ENCODE peak calls at places on chromosomes 4 and X, in ten cellular contexts. D is stimulated activated CD4-positive, alpha-beta T cell treated with anti-CD3 and anti-CD28 coated beads, Interleukin-4, amount 100 ng/mL, for 4 hours; W is activated T-cell treated with anti-CD3 and anti-CD28 coated beads for 1 hour; U is stimulated activated naive CD4-positive, alpha-beta T cell; F is LHCN-M2; H is cerebellar cortex; Y is foreskin fibroblast; R is lung microvascular endothelial cell; J is naive B cell; X is left ventricle myocardium inferior. P is an unnamed sample.

GRCh38 chr4:647481-647880 is 22.1 kb downstream of the PDE6B start:
- DNase-seq in X (no peak), F (no peak), W (no peak), Y (no peak), U (no peak), H (no peak), R (no peak), D (no peak), J (no peak), P (no peak)

GRCh38 chrX:120428309-120428708 is 40.8 kb downstream of the LAMP2 start:
- DNase-seq in D (no peak), U (no peak), X (no peak), R (peak), H (no peak), J (no peak), W (no peak), Y (no peak), F (peak), P (no peak)

GRCh38 chr4:147707892-147708672 is 23.8 kb upstream of the ARHGAP10 start:
- DNase-seq in F (peak), D (peak), W (peak), R (peak), U (peak), J (peak), H (peak), Y (peak), X (no peak), P (peak)

GRCh38 chr4:71476240-71476639 is 137.4 kb downstream of the SLC4A4 start:
- DNase-seq in Y (no peak), R (no peak), D (no peak), F (no peak), X (no peak), J (no peak), W (no peak), H (no peak), U (no peak), P (no peak)

GRCh38 chr4:140233811-140234696 is 80.1 kb upstream of the MAML3 start:
- DNase-seq in R (peak), D (no peak), U (no peak), W (no peak), Y (peak), J (no peak), F (peak), X (no peak), H (no peak), P (no peak)

GRCh38 chrX:124862304-124862703 is 457.4 kb upstream of the TEX13C start:
- DNase-seq in H (no peak), W (no peak), J (no peak), F (no peak), R (no peak), D (no peak), U (no peak), X (no peak), Y (no peak), P (no peak)

GRCh38 chr4:156942991-156943390 is 28.6 kb downstream of the PDGFC start:
- DNase-seq in X (no peak), F (no peak), D (no peak), W (no peak), U (no peak), R (no peak), J (no peak), H (no peak), Y (no peak), P (no peak)

GRCh38 chr4:1869530-1870327 is 1.5 kb upstream of the NSD2 start:
- DNase-seq in X (no peak), U (no peak), J (no peak), R (no peak), F (no peak), D (no peak), Y (no peak), H (no peak), W (no peak), P (no peak)

GRCh38 chr4:185256444-185256843 is 47.0 kb downstream of the SNX25 start:
- DNase-seq in R (no peak), Y (peak), J (no peak), X (no peak), F (peak), U (no peak), D (no peak), H (no peak), W (no peak), P (no peak)

GRCh38 chr4:3611778-3612177 is 79.6 kb upstream of the LRPAP1 start:
- DNase-seq in W (no peak), H (no peak), F (no peak), Y (no peak), U (no peak), R (no peak), X (no peak), J (no peak), D (no peak), P (no peak)

GRCh38 chr4:22014222-22014741 is 65.7 kb upstream of the KCNIP4 start:
- DNase-seq in H (no peak), D (no peak), W (no peak), R (no peak), U (no peak), Y (no peak), F (peak), J (no peak), X (no peak), P (no peak)

GRCh38 chr4:114791976-114792375 is 193.4 kb downstream of the UGT8 start:
- DNase-seq in R (no peak), F (no peak), X (no peak), W (no peak), D (no peak), J (no peak), U (no peak), H (no peak), Y (no peak), P (no peak)

GRCh38 chrX:111244238-111244750 is 26.0 kb downstream of the CAPN6 start:
- DNase-seq in Y (peak), R (peak), X (no peak), J (no peak), F (no peak), U (no peak), W (no peak), D (no peak), H (peak), P (peak)

GRCh38 chr4:114078636-114079035 is 99.2 kb upstream of the ARSJ start:
- DNase-seq in X (no peak), R (peak), D (no peak), J (no peak), H (no peak), Y (peak), U (no peak), W (no peak), F (no peak), P (no peak)